ENCODE peak calls at places on chromosomes 2 and 18, in ten cellular contexts. O is upper lobe of left lung; H is naive thymus-derived CD8-positive, alpha-beta T cell; E is ELF-1; U is fibroblast of lung; X is ascending aorta; Z is GM12891; M is CD4-positive, alpha-beta T cell; A is upper lobe of right lung; P is heart right ventricle. D is an unnamed sample.

GRCh38 chr18:61829108-61829507 is 63.7 kb downstream of the RNF152 start:
- DNase-seq in O (no peak), H (no peak), E (no peak), U (no peak), X (no peak), Z (no peak), M (no peak), A (no peak), P (no peak), D (no peak)

GRCh38 chr2:99389371-99389770 is 52.2 kb downstream of the EIF5B start:
- DNase-seq in O (no peak), H (no peak), E (no peak), U (peak), X (no peak), Z (no peak), M (no peak), A (no peak), P (peak), D (no peak)

GRCh38 chr2:239583171-239583878 is 182.5 kb upstream of the HDAC4 start:
- DNase-seq in O (peak), H (no peak), E (no peak), U (no peak), X (no peak), Z (no peak), M (no peak), A (peak), P (no peak), D (peak)

GRCh38 chr2:42186378-42186777 is 17.2 kb downstream of the EML4 start:
- DNase-seq in O (no peak), H (no peak), E (no peak), U (no peak), X (no peak), Z (no peak), M (no peak), A (no peak), P (no peak), D (no peak)

GRCh38 chr2:195535911-195536522 is 121.0 kb upstream of the SLC39A10 start:
- DNase-seq in O (no peak), H (peak), E (no peak), U (no peak), X (peak), Z (peak), M (peak), A (peak), P (peak), D (peak)

GRCh38 chr2:43220229-43220981 is 6.0 kb downstream of the ZFP36L2 start:
- DNase-seq in O (no peak), H (peak), E (peak), U (peak), X (no peak), Z (no peak), M (no peak), A (no peak), P (no peak), D (no peak)

GRCh38 chr2:219442206-219443015 is 7.8 kb downstream of the SPEG start:
- DNase-seq in O (peak), H (no peak), E (no peak), U (no peak), X (no peak), Z (no peak), M (no peak), A (no peak), P (no peak), D (no peak)

GRCh38 chr2:132725716-132726115 is 55.7 kb upstream of the LYPD1 start:
- DNase-seq in O (no peak), H (no peak), E (no peak), U (no peak), X (no peak), Z (no peak), M (no peak), A (no peak), P (no peak), D (no peak)

GRCh38 chr2:128472789-128473174 is 154.1 kb upstream of the HS6ST1 start:
- DNase-seq in O (no peak), H (no peak), E (no peak), U (peak), X (no peak), Z (peak), M (no peak), A (no peak), P (no peak), D (no peak)

GRCh38 chr2:158688722-158689121 is 106.4 kb upstream of the DAPL1 start:
- DNase-seq in O (no peak), H (no peak), E (no peak), U (peak), X (no peak), Z (no peak), M (no peak), A (no peak), P (no peak), D (no peak)

GRCh38 chr2:240395896-240396622 is 39.4 kb upstream of the GPC1 start:
- DNase-seq in O (no peak), H (no peak), E (no peak), U (no peak), X (no peak), Z (no peak), M (no peak), A (peak), P (no peak), D (no peak)

GRCh38 chr2:64562148-64562784 is 38.1 kb downstream of the AFTPH start:
- DNase-seq in O (no peak), H (no peak), E (no peak), U (peak), X (no peak), Z (no peak), M (no peak), A (no peak), P (no peak), D (no peak)

GRCh38 chr2:73292906-73293533 is 328 bp downstream of the EGR4 start:
- DNase-seq in O (peak), H (no peak), E (peak), U (no peak), X (no peak), Z (no peak), M (no peak), A (no peak), P (no peak), D (no peak)

GRCh38 chr2:236568068-236568921 is 1.3 kb upstream of the ACKR3 start:
- DNase-seq in O (peak), H (no peak), E (peak), U (peak), X (no peak), Z (no peak), M (no peak), A (peak), P (peak), D (peak)

GRCh38 chr2:393711-394696 is 106.1 kb upstream of the ALKAL2 start:
- DNase-seq in O (no peak), H (peak), E (peak), U (no peak), X (no peak), Z (peak), M (peak), A (peak), P (no peak), D (no peak)

GRCh38 chr2:196018037-196018436 is 50.6 kb downstream of the DNAH7 start:
- DNase-seq in O (no peak), H (no peak), E (no peak), U (no peak), X (no peak), Z (no peak), M (no peak), A (no peak), P (no peak), D (no peak)

GRCh38 chr2:196379600-196379999 is 208.2 kb upstream of the STK17B start:
- DNase-seq in O (no peak), H (no peak), E (no peak), U (no peak), X (no peak), Z (no peak), M (no peak), A (no peak), P (no peak), D (no peak)

GRCh38 chr2:26529406-26530070 is 51.6 kb upstream of the OTOF start:
- DNase-seq in O (no peak), H (no peak), E (no peak), U (no peak), X (no peak), Z (no peak), M (no peak), A (peak), P (no peak), D (no peak)

GRCh38 chr2:10140841-10141610 is 18.5 kb downstream of the RRM2 start:
- DNase-seq in O (no peak), H (no peak), E (no peak), U (no peak), X (no peak), Z (no peak), M (no peak), A (no peak), P (no peak), D (no peak)

GRCh38 chr2:134140251-134140661 is 113.6 kb upstream of the MGAT5 start:
- DNase-seq in O (peak), H (no peak), E (no peak), U (no peak), X (no peak), Z (no peak), M (no peak), A (no peak), P (peak), D (no peak)

GRCh38 chr2:23496456-23496855 is 111.5 kb downstream of the KLHL29 start:
- DNase-seq in O (no peak), H (no peak), E (no peak), U (no peak), X (no peak), Z (no peak), M (no peak), A (no peak), P (no peak), D (no peak)

GRCh38 chr2:178514664-178515063 is 34.4 kb downstream of the PLEKHA3 start:
- DNase-seq in O (no peak), H (no peak), E (no peak), U (peak), X (no peak), Z (no peak), M (no peak), A (no peak), P (no peak), D (no peak)

D was measured in lower lobe of right lung.